ENCODE peak calls at places on chromosomes 7 and 10, in six cellular contexts. One of them, this sample, is unnamed.

GRCh38 chr10:48516878-48517277 is 88.0 kb downstream of the ARHGAP22 start:
- DNase-seq in SK-N-SH: no peak
- DNase-seq in HepG2: no peak
- DNase-seq in HCT116: no peak
- DNase-seq in H1: no peak
- DNase-seq in K562: no peak
- DNase-seq in this sample: no peak

GRCh38 chr10:124532106-124532641 is 70.6 kb downstream of the LHPP start:
- DNase-seq in SK-N-SH: no peak
- DNase-seq in HepG2: peak
- DNase-seq in HCT116: peak
- DNase-seq in H1: peak
- DNase-seq in K562: peak
- DNase-seq in this sample: no peak

GRCh38 chr10:3512263-3512662 is 272.7 kb downstream of the KLF6 start:
- DNase-seq in SK-N-SH: no peak
- DNase-seq in HepG2: no peak
- DNase-seq in HCT116: no peak
- DNase-seq in H1: peak
- DNase-seq in K562: no peak
- DNase-seq in this sample: no peak

GRCh38 chr7:922334-923107 is 32.0 kb downstream of the ADAP1 start:
- DNase-seq in SK-N-SH: no peak
- DNase-seq in HepG2: no peak
- DNase-seq in HCT116: no peak
- DNase-seq in H1: no peak
- DNase-seq in K562: no peak
- DNase-seq in this sample: no peak

GRCh38 chr7:74269757-74270277 is 15.6 kb upstream of the RFC2 start:
- DNase-seq in SK-N-SH: peak
- DNase-seq in HepG2: peak
- DNase-seq in HCT116: peak
- DNase-seq in H1: peak
- DNase-seq in K562: peak
- DNase-seq in this sample: peak

GRCh38 chr7:130818056-130818455 is 84.0 kb upstream of the KLF14 start:
- DNase-seq in SK-N-SH: no peak
- DNase-seq in HepG2: no peak
- DNase-seq in HCT116: no peak
- DNase-seq in H1: no peak
- DNase-seq in K562: no peak
- DNase-seq in this sample: no peak

GRCh38 chr10:47276576-47277351 is 23.2 kb upstream of the GDF10 start:
- DNase-seq in SK-N-SH: no peak
- DNase-seq in HepG2: no peak
- DNase-seq in HCT116: no peak
- DNase-seq in H1: peak
- DNase-seq in K562: no peak
- DNase-seq in this sample: no peak

GRCh38 chr10:97796651-97797050 is 24.9 kb upstream of the SFRP5 start:
- DNase-seq in SK-N-SH: no peak
- DNase-seq in HepG2: no peak
- DNase-seq in HCT116: no peak
- DNase-seq in H1: no peak
- DNase-seq in K562: no peak
- DNase-seq in this sample: no peak

GRCh38 chr7:107938448-107939250 is 47.7 kb downstream of the DLD start:
- DNase-seq in SK-N-SH: no peak
- DNase-seq in HepG2: no peak
- DNase-seq in HCT116: no peak
- DNase-seq in H1: no peak
- DNase-seq in K562: no peak
- DNase-seq in this sample: no peak

GRCh38 chr10:29858352-29859267 is 200.8 kb downstream of the JCAD start:
- DNase-seq in SK-N-SH: peak
- DNase-seq in HepG2: peak
- DNase-seq in HCT116: peak
- DNase-seq in H1: peak
- DNase-seq in K562: no peak
- DNase-seq in this sample: no peak

GRCh38 chr10:42744134-42744701 is 38.4 kb upstream of the BMS1 start:
- DNase-seq in SK-N-SH: no peak
- DNase-seq in HepG2: no peak
- DNase-seq in HCT116: no peak
- DNase-seq in H1: no peak
- DNase-seq in K562: no peak
- DNase-seq in this sample: no peak

GRCh38 chr10:10872035-10872673 is 145.5 kb upstream of the CELF2 start:
- DNase-seq in SK-N-SH: no peak
- DNase-seq in HepG2: no peak
- DNase-seq in HCT116: no peak
- DNase-seq in H1: no peak
- DNase-seq in K562: no peak
- DNase-seq in this sample: no peak

GRCh38 chr10:88232029-88232895 is 350.9 kb downstream of the RNLS start:
- DNase-seq in SK-N-SH: no peak
- DNase-seq in HepG2: no peak
- DNase-seq in HCT116: no peak
- DNase-seq in H1: no peak
- DNase-seq in K562: no peak
- DNase-seq in this sample: no peak

GRCh38 chr7:121076350-121077164 is 88.0 kb downstream of the CPED1 start:
- DNase-seq in SK-N-SH: no peak
- DNase-seq in HepG2: no peak
- DNase-seq in HCT116: no peak
- DNase-seq in H1: no peak
- DNase-seq in K562: peak
- DNase-seq in this sample: no peak

GRCh38 chr7:46809886-46810285 is 772.0 kb downstream of the TNS3 start:
- DNase-seq in SK-N-SH: no peak
- DNase-seq in HepG2: no peak
- DNase-seq in HCT116: no peak
- DNase-seq in H1: no peak
- DNase-seq in K562: no peak
- DNase-seq in this sample: no peak

GRCh38 chr7:130639391-130639790 is 29.2 kb downstream of the COPG2 start:
- DNase-seq in SK-N-SH: no peak
- DNase-seq in HepG2: no peak
- DNase-seq in HCT116: no peak
- DNase-seq in H1: no peak
- DNase-seq in K562: no peak
- DNase-seq in this sample: no peak

GRCh38 chr10:58590152-58590551 is 77.5 kb downstream of the BICC1 start:
- DNase-seq in SK-N-SH: peak
- DNase-seq in HepG2: no peak
- DNase-seq in HCT116: no peak
- DNase-seq in H1: no peak
- DNase-seq in K562: no peak
- DNase-seq in this sample: no peak

GRCh38 chr7:137221467-137221866 is 122.1 kb downstream of the PTN start:
- DNase-seq in SK-N-SH: no peak
- DNase-seq in HepG2: no peak
- DNase-seq in HCT116: no peak
- DNase-seq in H1: no peak
- DNase-seq in K562: no peak
- DNase-seq in this sample: no peak

GRCh38 chr7:30157217-30157616 is 22.4 kb downstream of the MTURN start:
- DNase-seq in SK-N-SH: no peak
- DNase-seq in HepG2: no peak
- DNase-seq in HCT116: no peak
- DNase-seq in H1: no peak
- DNase-seq in K562: no peak
- DNase-seq in this sample: no peak

GRCh38 chr10:85032981-85033380 is 704.6 kb downstream of the CCSER2 start:
- DNase-seq in SK-N-SH: no peak
- DNase-seq in HepG2: no peak
- DNase-seq in HCT116: no peak
- DNase-seq in H1: no peak
- DNase-seq in K562: no peak
- DNase-seq in this sample: no peak

GRCh38 chr10:97570146-97570788 is 2.3 kb upstream of the ANKRD2 start:
- DNase-seq in SK-N-SH: no peak
- DNase-seq in HepG2: no peak
- DNase-seq in HCT116: no peak
- DNase-seq in H1: no peak
- DNase-seq in K562: no peak
- DNase-seq in this sample: no peak

GRCh38 chr7:103487419-103487818 is 41.4 kb upstream of the SLC26A5 start:
- DNase-seq in SK-N-SH: no peak
- DNase-seq in HepG2: peak
- DNase-seq in HCT116: no peak
- DNase-seq in H1: no peak
- DNase-seq in K562: no peak
- DNase-seq in this sample: no peak
- TF ChIP-seq JUND in SK-N-SH: no peak
- TF ChIP-seq JUND in HepG2: no peak
- TF ChIP-seq JUND in HCT116: no peak
- TF ChIP-seq JUND in H1: no peak
- TF ChIP-seq JUND in K562: no peak
- TF ChIP-seq JUND in this sample: no peak

GRCh38 chr10:69646688-69647060 is 16.6 kb downstream of the FAM241B start:
- DNase-seq in SK-N-SH: no peak
- DNase-seq in HepG2: no peak
- DNase-seq in HCT116: no peak
- DNase-seq in H1: no peak
- DNase-seq in K562: no peak
- DNase-seq in this sample: no peak
- H3K9ac ChIP-seq in SK-N-SH: no peak
- H3K9ac ChIP-seq in HepG2: no peak
- H3K9ac ChIP-seq in HCT116: no peak
- H3K9ac ChIP-seq in H1: no peak
- H3K9ac ChIP-seq in K562: no peak
- H3K9ac ChIP-seq in this sample: no peak

GRCh38 chr7:2195403-2196246 is 37.1 kb downstream of the MAD1L1 start:
- DNase-seq in SK-N-SH: no peak
- DNase-seq in HepG2: no peak
- DNase-seq in HCT116: no peak
- DNase-seq in H1: no peak
- DNase-seq in K562: peak
- DNase-seq in this sample: no peak
- TF ChIP-seq JUND in SK-N-SH: no peak
- TF ChIP-seq JUND in HepG2: no peak
- TF ChIP-seq JUND in HCT116: no peak
- TF ChIP-seq JUND in H1: no peak
- TF ChIP-seq JUND in K562: no peak
- TF ChIP-seq JUND in this sample: no peak

GRCh38 chr7:151876899-151877777 is at the start of gene PRKAG2:
- DNase-seq in SK-N-SH: peak
- DNase-seq in HepG2: no peak
- DNase-seq in HCT116: no peak
- DNase-seq in H1: no peak
- DNase-seq in K562: no peak
- DNase-seq in this sample: no peak
- H3K9ac ChIP-seq in SK-N-SH: no peak
- H3K9ac ChIP-seq in HepG2: no peak
- H3K9ac ChIP-seq in HCT116: peak
- H3K9ac ChIP-seq in H1: no peak
- H3K9ac ChIP-seq in K562: no peak
- H3K9ac ChIP-seq in this sample: peak

GRCh38 chr10:89632824-89633223 is 12.2 kb downstream of the PANK1 start:
- DNase-seq in SK-N-SH: no peak
- DNase-seq in HepG2: peak
- DNase-seq in HCT116: no peak
- DNase-seq in H1: no peak
- DNase-seq in K562: no peak
- DNase-seq in this sample: no peak
- TF ChIP-seq JUND in SK-N-SH: no peak
- TF ChIP-seq JUND in HepG2: no peak
- TF ChIP-seq JUND in HCT116: no peak
- TF ChIP-seq JUND in H1: no peak
- TF ChIP-seq JUND in K562: no peak
- TF ChIP-seq JUND in this sample: no peak

GRCh38 chr10:112953760-112954159 is 3.7 kb downstream of the TCF7L2 start:
- DNase-seq in SK-N-SH: no peak
- DNase-seq in HepG2: no peak
- DNase-seq in HCT116: no peak
- DNase-seq in H1: no peak
- DNase-seq in K562: no peak
- DNase-seq in this sample: no peak

GRCh38 chr10:112951349-112952281 is 1.6 kb downstream of the TCF7L2 start:
- DNase-seq in SK-N-SH: peak
- DNase-seq in HepG2: peak
- DNase-seq in HCT116: peak
- DNase-seq in H1: peak
- DNase-seq in K562: peak
- DNase-seq in this sample: no peak

GRCh38 chr10:112953075-112953501 is 3.0 kb downstream of the TCF7L2 start:
- DNase-seq in SK-N-SH: no peak
- DNase-seq in HepG2: no peak
- DNase-seq in HCT116: no peak
- DNase-seq in H1: no peak
- DNase-seq in K562: no peak
- DNase-seq in this sample: no peak

GRCh38 chr10:112950714-112951348 is 784 bp downstream of the TCF7L2 start:
- DNase-seq in SK-N-SH: peak
- DNase-seq in HepG2: no peak
- DNase-seq in HCT116: no peak
- DNase-seq in H1: no peak
- DNase-seq in K562: peak
- DNase-seq in this sample: no peak

DNA sequence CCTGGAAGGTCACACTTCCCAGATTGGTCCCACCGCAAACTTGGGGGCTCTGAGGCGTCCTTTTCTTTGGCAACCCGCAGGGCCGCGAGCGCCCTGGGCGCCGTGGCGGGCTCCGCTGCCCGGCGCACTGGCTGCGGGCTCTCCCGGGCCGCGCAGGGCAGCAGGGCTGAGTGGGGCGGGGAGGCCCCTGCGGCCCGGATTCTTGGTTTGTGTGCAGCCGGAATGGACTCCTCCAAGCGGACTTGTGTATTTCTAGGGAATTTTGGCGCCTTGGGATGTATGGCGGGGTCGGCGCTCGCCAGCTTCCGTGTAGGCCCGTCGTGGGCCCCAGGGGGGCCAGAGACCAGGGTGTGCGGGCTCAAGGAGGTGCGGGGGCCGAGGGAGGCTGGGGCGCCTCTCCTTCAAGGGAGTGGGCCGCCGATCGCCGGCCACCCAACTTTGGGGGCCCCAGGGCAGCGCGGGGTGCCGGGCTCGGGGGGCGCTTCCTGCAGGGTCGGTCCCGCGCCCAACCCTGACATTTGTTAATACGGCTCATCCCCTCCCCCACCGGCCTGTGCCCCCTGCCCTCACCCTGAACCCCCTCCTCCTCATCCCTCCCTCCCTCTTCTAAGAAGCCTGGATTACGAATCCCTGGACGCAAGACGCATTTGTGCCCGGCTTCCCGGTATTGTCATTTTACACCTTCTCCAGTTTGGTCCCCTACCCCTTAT is 2.4 kb downstream of the TCF7L2 start:
- DNase-seq in SK-N-SH: peak
- DNase-seq in HepG2: no peak
- DNase-seq in HCT116: no peak
- DNase-seq in H1: no peak
- DNase-seq in K562: no peak
- DNase-seq in this sample: no peak
- H3K9ac ChIP-seq in SK-N-SH: peak
- H3K9ac ChIP-seq in HepG2: peak
- H3K9ac ChIP-seq in HCT116: peak
- H3K9ac ChIP-seq in H1: peak
- H3K9ac ChIP-seq in K562: peak
- H3K9ac ChIP-seq in this sample: no peak

This sample was measured in GM12878.